ENCODE peak calls at places on chromosomes 4 and X, in five cellular contexts. H is hippocampal formation; L is AG20443; Z is NCI-H1930; Q is activated CD8-positive, alpha-beta memory T cell treated with anti-CD3 and anti-CD28 coated beads, Interleukin-2, amount 50 U/mL, for 4 hours. S is an unnamed sample.

GRCh38 chrX:310621-311155 is 7.9 kb downstream of the GTPBP6 start:
- DNase-seq in H (no peak), L (no peak), Z (no peak), Q (no peak), S (no peak)

GRCh38 chr4:26992657-26993361 is 132.2 kb downstream of the STIM2 start:
- DNase-seq in H (peak; percentile 30), L (peak; percentile 16), Z (no peak), Q (no peak), S (no peak)

GRCh38 chrX:14802943-14803710 is 69.7 kb downstream of the FANCB start:
- DNase-seq in H (no peak), L (peak; percentile 20), Z (no peak), Q (no peak), S (no peak)

GRCh38 chr4:83356899-83357661 is 22.4 kb upstream of the HPSE start:
- DNase-seq in H (no peak), L (peak; percentile 56), Z (no peak), Q (no peak), S (no peak)

GRCh38 chrX:2320580-2321327 is 180.0 kb downstream of the DHRSX start:
- DNase-seq in H (no peak), L (peak; percentile 61), Z (no peak), Q (no peak), S (no peak)

GRCh38 chr4:8209176-8209874 is 10.2 kb downstream of the SH3TC1 start:
- DNase-seq in H (no peak), L (no peak), Z (no peak), Q (no peak), S (no peak)

GRCh38 chr4:87498446-87498900 is 30.7 kb downstream of the SPARCL1 start:
- DNase-seq in H (no peak), L (peak; percentile 25), Z (no peak), Q (no peak), S (no peak)

GRCh38 chr4:85498068-85498733 is 23.3 kb downstream of the ARHGAP24 start:
- DNase-seq in H (peak; percentile 9), L (peak; percentile 73), Z (no peak), Q (no peak), S (no peak)

GRCh38 chr4:161287678-161288352 is 876.0 kb downstream of the FSTL5 start:
- DNase-seq in H (no peak), L (no peak), Z (no peak), Q (no peak), S (no peak)

GRCh38 chr4:15410750-15411149 is 17.1 kb upstream of the C1QTNF7 start:
- DNase-seq in H (no peak), L (no peak), Z (no peak), Q (no peak), S (no peak)

GRCh38 chr4:114606240-114606639 is 7.6 kb downstream of the UGT8 start:
- DNase-seq in H (no peak), L (no peak), Z (no peak), Q (no peak), S (peak; percentile 93)

GRCh38 chr4:44927361-44928061 is 201.2 kb upstream of the GNPDA2 start:
- DNase-seq in H (no peak), L (peak; percentile 11), Z (no peak), Q (no peak), S (peak; percentile 76)

GRCh38 chrX:106608016-106608415 is 3.8 kb upstream of the RADX start:
- DNase-seq in H (no peak), L (no peak), Z (no peak), Q (no peak), S (peak; percentile 64)

GRCh38 chr4:152079543-152080293 is 318.9 kb upstream of the GATB start:
- DNase-seq in H (no peak), L (no peak), Z (no peak), Q (peak; percentile 35), S (no peak)

GRCh38 chrX:149518236-149518635 is 13.1 kb upstream of the IDS start:
- DNase-seq in H (no peak), L (no peak), Z (no peak), Q (no peak), S (no peak)

GRCh38 chr4:6548201-6548881 is 26.6 kb upstream of the MAN2B2 start:
- DNase-seq in H (no peak), L (peak; percentile 66), Z (peak; percentile 26), Q (no peak), S (peak; percentile 75)

GRCh38 chr4:26206981-26207380 is 113.8 kb upstream of the RBPJ start:
- DNase-seq in H (no peak), L (no peak), Z (no peak), Q (no peak), S (no peak)

GRCh38 chr4:148315049-148315448 is 127.2 kb downstream of the NR3C2 start:
- DNase-seq in H (no peak), L (no peak), Z (no peak), Q (no peak), S (no peak)

GRCh38 chr4:20760053-20760452 is 59.8 kb downstream of the PACRGL start:
- DNase-seq in H (no peak), L (peak; percentile 21), Z (no peak), Q (no peak), S (peak; percentile 40)

GRCh38 chrX:109347618-109348017 is 134.3 kb downstream of the GUCY2F start:
- DNase-seq in H (no peak), L (peak; percentile 35), Z (no peak), Q (no peak), S (peak; percentile 9)

GRCh38 chr4:98803287-98803677 is 125.7 kb downstream of the EIF4E start:
- DNase-seq in H (no peak), L (no peak), Z (no peak), Q (no peak), S (no peak)

GRCh38 chrX:155613927-155614559 is 1.3 kb upstream of the TMLHE start:
- DNase-seq in H (no peak), L (no peak), Z (no peak), Q (no peak), S (no peak)

GRCh38 chr4:79232555-79232954 is 93.3 kb downstream of the NAA11 start:
- DNase-seq in H (no peak), L (no peak), Z (no peak), Q (no peak), S (no peak)

GRCh38 chrX:10576777-10577444 is 43.5 kb downstream of the MID1 start:
- DNase-seq in H (no peak), L (no peak), Z (no peak), Q (no peak), S (no peak)

GRCh38 chrX:131763674-131764073 is 219.8 kb downstream of the OR13H1 start:
- DNase-seq in H (no peak), L (no peak), Z (no peak), Q (peak; percentile 76), S (no peak)

GRCh38 chr4:3037957-3038451 is 36.3 kb downstream of the HTT-AS start:
- DNase-seq in H (no peak), L (no peak), Z (no peak), Q (no peak), S (no peak)

GRCh38 chrX:71919436-71919835 is 8.8 kb downstream of the NHSL2 start:
- DNase-seq in H (no peak), L (peak; percentile 51), Z (no peak), Q (no peak), S (no peak)

S was measured in GM23338.